ENCODE peak calls at places on chromosomes 12 and 14, in six cellular contexts. T, C, D, L, M and N are unnamed samples.

GRCh38 chr14:89625208-89625987 is 208.4 kb upstream of the FOXN3 start:
- DNase-seq in T (no peak), C (peak; percentile 75), D (peak; percentile 42), L (peak; percentile 58), M (no peak), N (peak; percentile 74)

GRCh38 chr14:29054119-29054518 is 287.5 kb downstream of the FOXG1 start:
- DNase-seq in T (no peak), C (no peak), D (no peak), L (no peak), M (no peak), N (no peak)

GRCh38 chr12:109723311-109723791 is 9.7 kb downstream of the FAM222A start:
- DNase-seq in T (peak; percentile 67), C (no peak), D (no peak), L (peak; percentile 92), M (peak; percentile 40), N (peak; percentile 94)

GRCh38 chr12:49230176-49230575 is 34.7 kb upstream of the TUBA1C start:
- DNase-seq in T (no peak), C (no peak), D (no peak), L (no peak), M (no peak), N (no peak)

GRCh38 chr14:102209224-102209966 is 69.7 kb downstream of the WDR20 start:
- DNase-seq in T (no peak), C (peak; percentile 17), D (no peak), L (no peak), M (no peak), N (peak; percentile 60)

GRCh38 chr12:29317556-29318363 is 63.2 kb downstream of the ERGIC2 start:
- DNase-seq in T (no peak), C (peak; percentile 63), D (peak; percentile 68), L (peak; percentile 73), M (no peak), N (no peak)

GRCh38 chr12:40473979-40474378 is 218.3 kb upstream of the CNTN1 start:
- DNase-seq in T (no peak), C (no peak), D (no peak), L (no peak), M (no peak), N (no peak)

GRCh38 chr12:117860111-117860510 is 108.7 kb downstream of the KSR2 start:
- DNase-seq in T (peak; percentile 65), C (no peak), D (no peak), L (no peak), M (no peak), N (no peak)

GRCh38 chr12:126362964-126363363 is 1297.7 kb downstream of the AACS start:
- DNase-seq in T (no peak), C (no peak), D (peak; percentile 88), L (no peak), M (no peak), N (no peak)

GRCh38 chr14:37320106-37320505 is 122.4 kb downstream of the MIPOL1 start:
- DNase-seq in T (no peak), C (no peak), D (no peak), L (no peak), M (no peak), N (no peak)

GRCh38 chr14:72291908-72292688 is 359.9 kb downstream of the RGS6 start:
- DNase-seq in T (no peak), C (peak; percentile 63), D (no peak), L (peak; percentile 27), M (no peak), N (no peak)

GRCh38 chr12:53737951-53738833 is 10.9 kb upstream of the CALCOCO1 start:
- DNase-seq in T (peak; percentile 83), C (no peak), D (peak; percentile 88), L (no peak), M (no peak), N (no peak)

GRCh38 chr12:579450-580110 is 83.7 kb downstream of the NINJ2 start:
- DNase-seq in T (no peak), C (no peak), D (no peak), L (no peak), M (no peak), N (peak; percentile 10)

GRCh38 chr14:69321601-69322330 is 61.8 kb downstream of the GALNT16 start:
- DNase-seq in T (no peak), C (peak; percentile 7), D (no peak), L (no peak), M (no peak), N (peak; percentile 62)

GRCh38 chr12:125218952-125219351 is 153.7 kb downstream of the AACS start:
- DNase-seq in T (no peak), C (no peak), D (no peak), L (no peak), M (no peak), N (no peak)

GRCh38 chr14:100815478-100816285 is 10.2 kb upstream of the MEG3 start:
- DNase-seq in T (no peak), C (peak; percentile 79), D (no peak), L (peak; percentile 5), M (no peak), N (no peak)

GRCh38 chr12:16347391-16348298 is at the start of gene MGST1:
- DNase-seq in T (peak; percentile 95), C (peak; percentile 78), D (peak; percentile 95), L (peak; percentile 61), M (peak; percentile 90), N (peak; percentile 80)

GRCh38 chr14:68649461-68650189 is 143.2 kb downstream of the ZFP36L1 start:
- DNase-seq in T (no peak), C (no peak), D (peak; percentile 6), L (no peak), M (no peak), N (no peak)

GRCh38 chr14:93105362-93105761 is 10.4 kb downstream of the ITPK1 start:
- DNase-seq in T (peak; percentile 91), C (peak; percentile 85), D (no peak), L (peak; percentile 67), M (peak; percentile 85), N (no peak)

GRCh38 chr14:71060795-71061455 is 153.7 kb downstream of the PCNX1 start:
- DNase-seq in T (no peak), C (peak; percentile 60), D (no peak), L (no peak), M (no peak), N (no peak)

DNA sequence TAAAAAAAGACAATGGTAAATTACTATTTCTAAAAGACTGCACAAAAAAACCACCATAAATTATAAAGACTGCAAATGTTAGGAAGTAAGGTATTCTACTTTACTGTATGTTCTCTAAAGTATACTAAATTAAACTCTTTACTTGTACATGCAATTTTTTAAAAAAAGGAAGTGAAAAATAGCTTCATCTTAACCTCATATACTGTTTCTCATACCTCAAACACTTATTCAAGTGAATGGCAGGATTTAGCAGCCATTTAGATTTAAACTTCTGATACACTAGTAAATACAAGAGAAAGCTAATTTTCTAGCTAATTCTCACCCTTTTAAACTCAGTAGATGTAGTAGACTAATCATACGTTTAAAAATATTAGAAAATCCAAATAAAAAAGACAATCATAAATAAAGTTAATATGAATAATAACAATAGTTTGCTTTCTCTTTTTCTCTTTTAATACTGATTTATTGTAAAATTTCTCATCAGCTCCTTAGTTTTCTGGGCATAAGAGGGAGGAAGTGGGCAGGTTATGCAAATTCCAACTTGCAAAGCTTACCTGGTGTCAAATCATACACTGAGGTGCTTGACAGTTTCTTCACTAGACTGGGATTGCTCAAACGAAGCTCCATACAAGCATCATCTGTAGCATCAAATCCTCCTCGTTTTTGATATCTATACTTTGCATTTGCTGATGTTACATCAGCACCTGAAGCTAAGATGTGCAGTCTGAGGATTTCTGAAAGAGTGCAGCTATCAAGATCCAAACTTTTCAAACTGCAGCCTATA is 71.0 kb upstream of the CFL2 start:
- DNase-seq in T (no peak), C (no peak), D (no peak), L (no peak), M (no peak), N (no peak)
- H3K9me3 ChIP-seq in T (no peaks in the 10 kb centered on the region), C (no peaks in the 10 kb centered on the region), D (no peaks in the 10 kb centered on the region), L (no peaks in the 10 kb centered on the region), M (no peaks in the 10 kb centered on the region), N (no peaks in the 10 kb centered on the region)

DNA sequence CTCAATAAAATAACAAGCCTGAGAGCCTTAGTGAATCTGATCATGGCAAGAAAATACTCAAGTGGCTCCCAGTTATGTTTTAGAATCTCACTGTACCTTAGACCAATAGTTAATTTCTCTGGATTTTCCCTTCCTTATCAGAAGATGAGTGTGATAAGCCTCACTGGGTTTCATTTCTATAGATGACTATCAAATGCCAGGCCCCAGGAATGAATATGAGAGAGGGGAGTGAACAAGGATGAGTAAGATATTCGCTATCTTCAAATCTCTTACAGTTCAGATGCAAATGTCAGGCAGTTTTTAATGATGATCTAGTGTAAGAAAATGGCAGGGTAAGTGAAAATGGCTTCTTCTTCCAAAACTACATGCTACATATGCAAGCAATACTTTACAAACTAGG is 26.1 kb upstream of the OR10P1 start:
- DNase-seq in T (no peak), C (no peak), D (no peak), L (no peak), M (no peak), N (no peak)
- H3K9me3 ChIP-seq in T (peaks cover 13% of the 10 kb centered on the region), C (no peaks in the 10 kb centered on the region), D (peaks cover 7% of the 10 kb centered on the region), L (peaks cover 17% of the 10 kb centered on the region), M (peaks cover 13% of the 10 kb centered on the region), N (peaks cover 7% of the 10 kb centered on the region)

DNA sequence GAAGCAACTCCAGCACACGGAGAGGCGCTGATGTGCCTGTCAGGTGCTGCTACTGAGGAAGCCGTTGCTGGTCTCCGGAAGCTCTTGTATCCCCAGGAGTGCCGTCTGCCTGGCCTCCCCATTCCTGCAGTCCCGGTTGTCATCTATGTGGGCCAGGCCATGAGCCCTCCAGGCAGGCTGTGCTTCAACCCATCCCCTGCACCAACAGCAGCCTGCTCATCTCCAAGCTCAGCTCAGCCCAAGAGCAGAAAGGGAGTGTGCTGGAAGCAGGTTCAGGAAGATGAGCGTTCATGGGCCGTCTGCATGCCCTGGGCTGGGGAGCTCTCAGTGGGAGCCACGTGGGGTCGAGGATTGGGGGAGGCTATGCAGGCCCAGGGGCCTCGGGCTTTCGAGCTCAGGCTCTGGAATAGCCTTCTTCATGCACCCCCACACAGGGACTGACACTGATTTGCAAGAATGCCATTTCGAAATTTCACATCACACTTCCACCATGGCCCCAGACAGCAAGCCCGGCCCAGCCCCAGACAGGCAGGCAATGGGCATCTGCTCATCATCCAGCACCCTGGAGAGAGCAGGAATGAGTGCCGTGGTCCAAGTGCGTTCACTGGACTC is 164.5 kb downstream of the KIF26A start:
- DNase-seq in T (peak; percentile 59), C (no peak), D (no peak), L (peak; percentile 14), M (no peak), N (no peak)
- H3K9me3 ChIP-seq in T (no peaks in the 10 kb centered on the region), C (no peaks in the 10 kb centered on the region), D (no peaks in the 10 kb centered on the region), L (no peaks in the 10 kb centered on the region), M (no peaks in the 10 kb centered on the region), N (no peaks in the 10 kb centered on the region)

DNA sequence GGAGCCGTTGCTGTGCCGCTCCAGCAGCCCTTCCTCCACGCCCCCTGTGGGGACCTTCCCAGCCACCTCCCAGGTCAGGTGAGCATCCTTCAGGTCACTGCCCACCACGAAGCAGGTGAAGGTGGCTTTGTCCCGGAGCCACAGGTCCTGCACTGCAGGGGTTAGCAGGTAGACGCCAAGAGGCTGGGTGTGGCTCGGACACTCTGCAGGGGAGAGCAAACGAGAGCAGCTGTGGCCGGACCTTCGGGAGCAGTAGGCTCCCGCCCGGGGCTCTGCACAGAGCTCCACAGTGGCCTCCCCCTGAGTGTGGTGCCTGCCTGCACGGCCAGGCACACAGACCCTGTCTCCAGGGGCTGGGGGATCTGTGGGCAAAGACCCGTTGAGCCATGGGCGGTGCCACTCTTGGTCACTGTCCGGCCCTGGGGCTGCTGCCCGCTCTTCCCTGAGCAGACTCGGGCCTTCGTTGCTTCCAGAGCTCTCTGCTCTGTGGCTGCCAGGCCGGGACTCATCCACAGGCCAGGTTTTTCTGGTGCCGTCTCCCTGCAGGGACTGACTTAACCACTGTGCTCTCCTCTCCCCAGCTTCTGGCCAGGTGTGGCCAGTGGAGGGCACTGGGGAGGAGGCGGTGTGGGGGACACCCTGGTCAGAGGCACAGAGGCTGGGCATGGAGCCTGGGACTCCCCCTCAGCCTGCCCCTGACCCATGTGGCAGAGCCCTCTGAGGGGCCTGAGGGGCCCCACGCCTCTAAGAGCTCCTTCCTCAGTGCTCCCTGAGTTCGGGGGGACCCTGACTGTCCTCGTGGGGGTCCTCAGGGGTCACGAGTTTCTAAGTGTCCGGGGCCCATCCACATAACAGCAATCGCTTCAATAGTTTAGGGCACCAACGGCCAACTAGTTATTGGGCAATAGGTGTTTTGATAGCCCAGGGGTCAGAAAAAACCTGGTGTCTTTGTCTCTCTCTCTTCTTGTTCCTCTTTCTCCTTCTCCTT is 314.9 kb downstream of the TMEM121 start:
- DNase-seq in T (peak; percentile 75), C (no peak), D (peak; percentile 5), L (no peak), M (no peak), N (no peak)
- H3K9me3 ChIP-seq in T (no peaks in the 10 kb centered on the region), C (no peaks in the 10 kb centered on the region), D (peaks cover 94% of the 10 kb centered on the region), L (no peaks in the 10 kb centered on the region), M (no peaks in the 10 kb centered on the region), N (no peaks in the 10 kb centered on the region)